ENCODE peak calls at places on chromosomes 2 and 18, in four cellular contexts. X is GM23338, Y is H54, O is GM10248. D is an unnamed sample.

GRCh38 chr18:35422227-35422626 is 45.1 kb upstream of the ZNF396 start:
- DNase-seq in Y (no peak), O (no peak), X (no peak), D (no peak)

GRCh38 chr2:239287461-239287860 is 113.4 kb downstream of the HDAC4 start:
- DNase-seq in X (no peak), O (no peak), Y (no peak), D (no peak)

GRCh38 chr18:55425698-55426097 is 162.3 kb downstream of the TCF4 start:
- DNase-seq in Y (no peak), O (no peak), X (no peak), D (no peak)

GRCh38 chr2:181143790-181144300 is 163.4 kb downstream of the UBE2E3 start:
- DNase-seq in X (no peak), Y (no peak), O (no peak), D (no peak)

GRCh38 chr2:157911646-157912217 is 35.6 kb upstream of the ACVR1 start:
- DNase-seq in X (no peak), Y (no peak), O (no peak), D (no peak)

GRCh38 chr18:2913398-2914005 is 66.7 kb downstream of the EMILIN2 start:
- DNase-seq in X (no peak), Y (no peak), O (no peak), D (no peak)

GRCh38 chr2:219633276-219634065 is 6.0 kb downstream of the SLC4A3 start:
- DNase-seq in Y (no peak), O (no peak), X (no peak), D (no peak)

GRCh38 chr2:105836840-105837692 is 92.4 kb downstream of the NCK2 start:
- DNase-seq in X (no peak), O (no peak), Y (no peak), D (no peak)

GRCh38 chr2:218005028-218005427 is 2.2 kb upstream of the TNS1 start:
- DNase-seq in O (no peak), X (no peak), Y (no peak), D (no peak)

GRCh38 chr2:238499731-238500570 is 73.2 kb downstream of the ASB1 start:
- DNase-seq in O (no peak), X (no peak), Y (no peak), D (no peak)

GRCh38 chr2:187617120-187617519 is 62.9 kb upstream of the TFPI start:
- DNase-seq in X (no peak), Y (no peak), O (no peak), D (no peak)

GRCh38 chr2:88860421-88861075 is 169.1 kb downstream of the RPIA start:
- DNase-seq in O (no peak), X (no peak), Y (no peak), D (no peak)

GRCh38 chr18:3319399-3319798 is 57.5 kb downstream of the MYL12B start:
- DNase-seq in O (no peak), X (no peak), Y (no peak), D (no peak)

GRCh38 chr2:11598228-11598731 is 64.4 kb downstream of the GREB1 start:
- DNase-seq in X (no peak), Y (no peak), O (no peak), D (no peak)

GRCh38 chr18:68840554-68841263 is 42.8 kb downstream of the CCDC102B start:
- DNase-seq in Y (peak), X (peak), O (no peak), D (peak)

GRCh38 chr2:61510674-61511671 is 27.2 kb downstream of the XPO1 start:
- DNase-seq in O (no peak), X (no peak), Y (no peak), D (no peak)

GRCh38 chr2:91477731-91478672 is 2786.5 kb downstream of the RPIA start:
- DNase-seq in Y (peak), O (peak), X (peak), D (no peak)

GRCh38 chr2:149877064-149877463 is 289.5 kb upstream of the MMADHC start:
- DNase-seq in Y (no peak), O (no peak), X (no peak), D (no peak)

GRCh38 chr2:133976659-133977058 is 277.2 kb upstream of the MGAT5 start:
- DNase-seq in O (no peak), Y (no peak), X (no peak), D (no peak)

GRCh38 chr2:25955036-25955435 is 27.3 kb downstream of the KIF3C start:
- DNase-seq in X (no peak), Y (peak), O (no peak), D (no peak)

GRCh38 chr2:168429988-168430387 is 26.1 kb upstream of the CERS6 start:
- DNase-seq in X (no peak), O (no peak), Y (no peak), D (no peak)

GRCh38 chr2:110718382-110718781 is 14.0 kb upstream of the ACOXL start:
- DNase-seq in X (no peak), O (no peak), Y (no peak), D (no peak)

GRCh38 chr2:238013806-238014205 is 47.0 kb downstream of the UBE2F start:
- DNase-seq in Y (no peak), O (no peak), X (no peak), D (no peak)

GRCh38 chr18:68431111-68431921 is 283.6 kb downstream of the TMX3 start:
- DNase-seq in O (no peak), Y (no peak), X (no peak), D (no peak)

GRCh38 chr2:218217366-218218309 is 649 bp downstream of the ARPC2 start:
- DNase-seq in X (peak), Y (peak), O (peak), D (no peak)

D was measured in keratinocyte.